ENCODE peak calls at places on chromosomes 12 and 14, in nine cellular contexts. B is type B pancreatic cell, S is left ventricle myocardium inferior, R is fibroblast of pulmonary artery, I is progenitor cell of endocrine pancreas, Y is cardiac muscle cell, L is astrocyte of the cerebellum, G is B cell, D is ovary. K is an unnamed sample.

GRCh38 chr14:35855886-35856481 is 29.8 kb downstream of the BRMS1L start:
- DNase-seq in B (no peak), S (no peak), R (no peak), I (no peak), Y (no peak), L (peak; percentile 20), G (peak; percentile 38), D (no peak), K (no peak)

GRCh38 chr14:28661171-28661772 is 105.3 kb upstream of the FOXG1 start:
- DNase-seq in B (no peak), S (no peak), R (peak; percentile 80), I (no peak), Y (peak; percentile 43), L (peak; percentile 98), G (no peak), D (no peak), K (no peak)

GRCh38 chr12:91877022-91877421 is 268.6 kb downstream of the BTG1 start:
- DNase-seq in B (no peak), S (no peak), R (peak; percentile 67), I (no peak), Y (peak; percentile 63), L (no peak), G (peak; percentile 80), D (no peak), K (no peak)

GRCh38 chr14:74221741-74222140 is 17.5 kb upstream of the VSX2 start:
- DNase-seq in B (no peak), S (no peak), R (no peak), I (no peak), Y (no peak), L (no peak), G (no peak), D (no peak), K (no peak)

GRCh38 chr12:109109756-109110350 is 6.5 kb upstream of the ACACB start:
- DNase-seq in B (no peak), S (no peak), R (no peak), I (no peak), Y (no peak), L (no peak), G (no peak), D (no peak), K (no peak)

GRCh38 chr12:54384591-54385041 is at the start of gene ZNF385A:
- DNase-seq in B (no peak), S (peak; percentile 33), R (no peak), I (no peak), Y (no peak), L (no peak), G (peak; percentile 67), D (no peak), K (no peak)

GRCh38 chr14:100426331-100426730 is 103.2 kb downstream of the SLC25A47 start:
- DNase-seq in B (no peak), S (no peak), R (no peak), I (no peak), Y (no peak), L (no peak), G (no peak), D (no peak), K (no peak)

GRCh38 chr12:124673881-124674617 is 106.6 kb upstream of the NCOR2 start:
- DNase-seq in B (no peak), S (no peak), R (no peak), I (no peak), Y (no peak), L (no peak), G (no peak), D (no peak), K (no peak)

GRCh38 chr14:24351517-24351916 is 11.7 kb upstream of the RIPK3 start:
- DNase-seq in B (no peak), S (no peak), R (peak; percentile 41), I (no peak), Y (peak; percentile 63), L (no peak), G (no peak), D (no peak), K (no peak)

GRCh38 chr14:100681111-100681510 is 45.6 kb upstream of the DLK1 start:
- DNase-seq in B (no peak), S (no peak), R (no peak), I (no peak), Y (no peak), L (no peak), G (no peak), D (no peak), K (no peak)

GRCh38 chr12:55829967-55830600 is 697 bp upstream of the DNAJC14 start:
- DNase-seq in B (no peak), S (peak; percentile 57), R (no peak), I (peak; percentile 34), Y (no peak), L (no peak), G (no peak), D (peak; percentile 80), K (peak; percentile 26)

GRCh38 chr14:79587194-79587593 is 624.1 kb downstream of the DIO2 start:
- DNase-seq in B (no peak), S (no peak), R (peak; percentile 65), I (no peak), Y (peak; percentile 74), L (peak; percentile 49), G (no peak), D (no peak), K (no peak)

GRCh38 chr12:124039276-124039675 is 66.3 kb downstream of the ZNF664 start:
- DNase-seq in B (no peak), S (no peak), R (peak; percentile 71), I (no peak), Y (peak; percentile 88), L (peak; percentile 76), G (no peak), D (no peak), K (no peak)

GRCh38 chr14:102770910-102771543 is 6.2 kb upstream of the TRAF3 start:
- DNase-seq in B (no peak), S (no peak), R (no peak), I (no peak), Y (no peak), L (no peak), G (peak; percentile 27), D (no peak), K (no peak)

GRCh38 chr14:102775855-102776760 is 1.1 kb upstream of the TRAF3 start:
- DNase-seq in B (no peak), S (no peak), R (peak; percentile 81), I (no peak), Y (peak; percentile 75), L (peak; percentile 19), G (no peak), D (no peak), K (no peak)

GRCh38 chr14:102770147-102770909 is 6.9 kb upstream of the TRAF3 start:
- DNase-seq in B (no peak), S (no peak), R (no peak), I (no peak), Y (no peak), L (no peak), G (no peak), D (no peak), K (no peak)

GRCh38 chr14:102774391-102775153 is 2.7 kb upstream of the TRAF3 start:
- DNase-seq in B (no peak), S (no peak), R (peak; percentile 84), I (no peak), Y (peak; percentile 83), L (peak; percentile 69), G (peak; percentile 76), D (peak; percentile 45), K (peak; percentile 48)

GRCh38 chr14:102772781-102773570 is 4.3 kb upstream of the TRAF3 start:
- DNase-seq in B (no peak), S (no peak), R (peak; percentile 30), I (no peak), Y (no peak), L (no peak), G (peak; percentile 51), D (no peak), K (peak; percentile 63)
- TF ChIP-seq CTCF in B (peak; percentile 47), S (no peak), R (peak; percentile 27), I (peak; percentile 43), Y (peak; percentile 29), L (peak; percentile 32), G (no peak), D (no peak), K (no peak)

GRCh38 chr14:77062261-77062660 is 33.8 kb upstream of the IRF2BPL start:
- DNase-seq in B (no peak), S (no peak), R (no peak), I (no peak), Y (no peak), L (no peak), G (no peak), D (no peak), K (no peak)

GRCh38 chr14:77058785-77059184 is 30.3 kb upstream of the IRF2BPL start:
- DNase-seq in B (no peak), S (no peak), R (no peak), I (no peak), Y (no peak), L (no peak), G (no peak), D (no peak), K (no peak)

GRCh38 chr14:77061630-77062029 is 33.1 kb upstream of the IRF2BPL start:
- DNase-seq in B (no peak), S (no peak), R (no peak), I (no peak), Y (no peak), L (no peak), G (no peak), D (no peak), K (no peak)

GRCh38 chr14:77058082-77058481 is 29.6 kb upstream of the IRF2BPL start:
- DNase-seq in B (no peak), S (no peak), R (no peak), I (no peak), Y (no peak), L (no peak), G (no peak), D (no peak), K (no peak)

GRCh38 chr14:77059276-77059934 is 30.9 kb upstream of the IRF2BPL start:
- DNase-seq in B (no peak), S (no peak), R (peak; percentile 89), I (peak; percentile 49), Y (peak; percentile 91), L (peak; percentile 89), G (no peak), D (no peak), K (no peak)
- TF ChIP-seq CTCF in B (peak; percentile 69), S (peak; percentile 36), R (peak; percentile 42), I (peak; percentile 52), Y (peak; percentile 48), L (peak; percentile 45), G (no peak), D (no peak), K (no peak)

GRCh38 chr14:95174184-95174804 is 17.0 kb upstream of the DICER1 start:
- DNase-seq in B (no peak), S (no peak), R (peak; percentile 58), I (no peak), Y (peak; percentile 41), L (no peak), G (no peak), D (no peak), K (no peak)
- TF ChIP-seq CTCF in B (no peak), S (peak; percentile 58), R (peak; percentile 49), I (no peak), Y (peak; percentile 34), L (no peak), G (no peak), D (no peak), K (no peak)

GRCh38 chr12:76688627-76689026 is 75.3 kb upstream of the ZDHHC17 start:
- DNase-seq in B (no peak), S (no peak), R (no peak), I (no peak), Y (no peak), L (no peak), G (no peak), D (no peak), K (no peak)
- TF ChIP-seq CTCF in B (peak; percentile 56), S (no peak), R (peak; percentile 27), I (peak; percentile 33), Y (peak; percentile 33), L (peak; percentile 23), G (no peak), D (no peak), K (peak; percentile 22)